ENCODE peak calls at places on chromosome 16, in ten cellular contexts. One of them, this sample, is unnamed.

GRCh38 chr16:58511933-58512815 is 3.1 kb upstream of the SETD6 start:
- DNase-seq in NCI-H1092 treated with DMSO at 0.1 percent for 48 hours: peak
- DNase-seq in Daoy: peak
- DNase-seq in GM04504: peak
- DNase-seq in endothelial cell: peak
- DNase-seq in psoas muscle: peak
- DNase-seq in body of pancreas: peak
- DNase-seq in occipital lobe: peak
- DNase-seq in anterior cingulate cortex: no peak
- DNase-seq in heart left ventricle: peak
- DNase-seq in this sample: peak

GRCh38 chr16:79097090-79097489 is 503.4 kb downstream of the MAF start:
- DNase-seq in NCI-H1092 treated with DMSO at 0.1 percent for 48 hours: no peak
- DNase-seq in Daoy: no peak
- DNase-seq in GM04504: no peak
- DNase-seq in endothelial cell: no peak
- DNase-seq in psoas muscle: no peak
- DNase-seq in body of pancreas: no peak
- DNase-seq in occipital lobe: no peak
- DNase-seq in anterior cingulate cortex: no peak
- DNase-seq in heart left ventricle: no peak
- DNase-seq in this sample: no peak

GRCh38 chr16:67923414-67924127 is 8.1 kb downstream of the CTRL start:
- DNase-seq in NCI-H1092 treated with DMSO at 0.1 percent for 48 hours: peak
- DNase-seq in Daoy: no peak
- DNase-seq in GM04504: no peak
- DNase-seq in endothelial cell: no peak
- DNase-seq in psoas muscle: no peak
- DNase-seq in body of pancreas: peak
- DNase-seq in occipital lobe: peak
- DNase-seq in anterior cingulate cortex: no peak
- DNase-seq in heart left ventricle: peak
- DNase-seq in this sample: no peak

GRCh38 chr16:15829460-15829859 is 27.4 kb downstream of the MYH11 start:
- DNase-seq in NCI-H1092 treated with DMSO at 0.1 percent for 48 hours: no peak
- DNase-seq in Daoy: no peak
- DNase-seq in GM04504: no peak
- DNase-seq in endothelial cell: no peak
- DNase-seq in psoas muscle: peak
- DNase-seq in body of pancreas: peak
- DNase-seq in occipital lobe: no peak
- DNase-seq in anterior cingulate cortex: no peak
- DNase-seq in heart left ventricle: peak
- DNase-seq in this sample: peak

GRCh38 chr16:73157861-73158260 is 109.9 kb upstream of the ZFHX3 start:
- DNase-seq in NCI-H1092 treated with DMSO at 0.1 percent for 48 hours: no peak
- DNase-seq in Daoy: no peak
- DNase-seq in GM04504: no peak
- DNase-seq in endothelial cell: no peak
- DNase-seq in psoas muscle: no peak
- DNase-seq in body of pancreas: no peak
- DNase-seq in occipital lobe: no peak
- DNase-seq in anterior cingulate cortex: no peak
- DNase-seq in heart left ventricle: no peak
- DNase-seq in this sample: no peak

GRCh38 chr16:2486645-2487516 is 12.0 kb downstream of the TBC1D24 start:
- DNase-seq in NCI-H1092 treated with DMSO at 0.1 percent for 48 hours: peak
- DNase-seq in Daoy: no peak
- DNase-seq in GM04504: no peak
- DNase-seq in endothelial cell: no peak
- DNase-seq in psoas muscle: peak
- DNase-seq in body of pancreas: peak
- DNase-seq in occipital lobe: peak
- DNase-seq in anterior cingulate cortex: no peak
- DNase-seq in heart left ventricle: peak
- DNase-seq in this sample: peak

GRCh38 chr16:3638916-3639644 is 15.4 kb upstream of the DNASE1 start:
- DNase-seq in NCI-H1092 treated with DMSO at 0.1 percent for 48 hours: no peak
- DNase-seq in Daoy: no peak
- DNase-seq in GM04504: no peak
- DNase-seq in endothelial cell: no peak
- DNase-seq in psoas muscle: no peak
- DNase-seq in body of pancreas: no peak
- DNase-seq in occipital lobe: no peak
- DNase-seq in anterior cingulate cortex: no peak
- DNase-seq in heart left ventricle: no peak
- DNase-seq in this sample: no peak

GRCh38 chr16:29775742-29776408 is 2.2 kb upstream of the ZG16 start:
- DNase-seq in NCI-H1092 treated with DMSO at 0.1 percent for 48 hours: no peak
- DNase-seq in Daoy: peak
- DNase-seq in GM04504: no peak
- DNase-seq in endothelial cell: no peak
- DNase-seq in psoas muscle: no peak
- DNase-seq in body of pancreas: no peak
- DNase-seq in occipital lobe: no peak
- DNase-seq in anterior cingulate cortex: no peak
- DNase-seq in heart left ventricle: no peak
- DNase-seq in this sample: no peak

GRCh38 chr16:11687606-11688519 is 19.6 kb downstream of the SNN start:
- DNase-seq in NCI-H1092 treated with DMSO at 0.1 percent for 48 hours: no peak
- DNase-seq in Daoy: no peak
- DNase-seq in GM04504: no peak
- DNase-seq in endothelial cell: no peak
- DNase-seq in psoas muscle: no peak
- DNase-seq in body of pancreas: no peak
- DNase-seq in occipital lobe: no peak
- DNase-seq in anterior cingulate cortex: no peak
- DNase-seq in heart left ventricle: no peak
- DNase-seq in this sample: no peak

This sample was measured in lung.